ENCODE peak calls at places on chromosomes 3 and 15, in ten cellular contexts. One of them, this sample, is unnamed.

GRCh38 chr3:172119266-172119957 is 80.0 kb downstream of the FNDC3B start:
- DNase-seq in NCI-H510A treated with DMSO at 0.1 percent for 48 hours: no peak
- DNase-seq in right cardiac atrium: no peak
- DNase-seq in NCI-H2029 treated with DMSO at 0.1 percent for 48 hours: no peak
- DNase-seq in MCF 10A: no peak
- DNase-seq in posterior cingulate gyrus: no peak
- DNase-seq in HT-29: no peak
- DNase-seq in IMR-90: no peak
- DNase-seq in activated B cell treated with CpG ODN at 0.5 μM for 24 hours: no peak
- DNase-seq in heart right ventricle: no peak
- DNase-seq in this sample: no peak

GRCh38 chr15:43253431-43254403 is 13.0 kb downstream of the TGM5 start:
- DNase-seq in NCI-H510A treated with DMSO at 0.1 percent for 48 hours: no peak
- DNase-seq in right cardiac atrium: no peak
- DNase-seq in NCI-H2029 treated with DMSO at 0.1 percent for 48 hours: no peak
- DNase-seq in MCF 10A: peak; percentile 94
- DNase-seq in posterior cingulate gyrus: no peak
- DNase-seq in HT-29: no peak
- DNase-seq in IMR-90: peak; percentile 18
- DNase-seq in activated B cell treated with CpG ODN at 0.5 μM for 24 hours: peak; percentile 32
- DNase-seq in heart right ventricle: peak; percentile 27
- DNase-seq in this sample: no peak

GRCh38 chr3:49636883-49637609 is 37.1 kb upstream of the APEH start:
- DNase-seq in NCI-H510A treated with DMSO at 0.1 percent for 48 hours: no peak
- DNase-seq in right cardiac atrium: no peak
- DNase-seq in NCI-H2029 treated with DMSO at 0.1 percent for 48 hours: no peak
- DNase-seq in MCF 10A: peak; percentile 63
- DNase-seq in posterior cingulate gyrus: peak; percentile 72
- DNase-seq in HT-29: no peak
- DNase-seq in IMR-90: no peak
- DNase-seq in activated B cell treated with CpG ODN at 0.5 μM for 24 hours: no peak
- DNase-seq in heart right ventricle: no peak
- DNase-seq in this sample: peak; percentile 48

GRCh38 chr15:49134683-49135341 is 20.6 kb downstream of the COPS2 start:
- DNase-seq in NCI-H510A treated with DMSO at 0.1 percent for 48 hours: no peak
- DNase-seq in right cardiac atrium: no peak
- DNase-seq in NCI-H2029 treated with DMSO at 0.1 percent for 48 hours: no peak
- DNase-seq in MCF 10A: no peak
- DNase-seq in posterior cingulate gyrus: no peak
- DNase-seq in HT-29: no peak
- DNase-seq in IMR-90: peak; percentile 59
- DNase-seq in activated B cell treated with CpG ODN at 0.5 μM for 24 hours: no peak
- DNase-seq in heart right ventricle: no peak
- DNase-seq in this sample: no peak

GRCh38 chr15:64460737-64461576 is 579 bp downstream of the ZNF609 start:
- DNase-seq in NCI-H510A treated with DMSO at 0.1 percent for 48 hours: peak; percentile 37
- DNase-seq in right cardiac atrium: no peak
- DNase-seq in NCI-H2029 treated with DMSO at 0.1 percent for 48 hours: peak; percentile 28
- DNase-seq in MCF 10A: peak; percentile 81
- DNase-seq in posterior cingulate gyrus: no peak
- DNase-seq in HT-29: peak; percentile 80
- DNase-seq in IMR-90: peak; percentile 81
- DNase-seq in activated B cell treated with CpG ODN at 0.5 μM for 24 hours: no peak
- DNase-seq in heart right ventricle: peak; percentile 17
- DNase-seq in this sample: peak; percentile 84

GRCh38 chr15:77104155-77104554 is 33.2 kb upstream of the TSPAN3 start:
- DNase-seq in NCI-H510A treated with DMSO at 0.1 percent for 48 hours: no peak
- DNase-seq in right cardiac atrium: no peak
- DNase-seq in NCI-H2029 treated with DMSO at 0.1 percent for 48 hours: no peak
- DNase-seq in MCF 10A: no peak
- DNase-seq in posterior cingulate gyrus: no peak
- DNase-seq in HT-29: no peak
- DNase-seq in IMR-90: peak; percentile 32
- DNase-seq in activated B cell treated with CpG ODN at 0.5 μM for 24 hours: no peak
- DNase-seq in heart right ventricle: peak; percentile 28
- DNase-seq in this sample: no peak

GRCh38 chr3:197936819-197937384 is 13.1 kb upstream of the RPL35A start:
- DNase-seq in NCI-H510A treated with DMSO at 0.1 percent for 48 hours: no peak
- DNase-seq in right cardiac atrium: no peak
- DNase-seq in NCI-H2029 treated with DMSO at 0.1 percent for 48 hours: no peak
- DNase-seq in MCF 10A: no peak
- DNase-seq in posterior cingulate gyrus: no peak
- DNase-seq in HT-29: no peak
- DNase-seq in IMR-90: peak; percentile 39
- DNase-seq in activated B cell treated with CpG ODN at 0.5 μM for 24 hours: no peak
- DNase-seq in heart right ventricle: no peak
- DNase-seq in this sample: no peak

GRCh38 chr15:89361451-89362202 is 27.0 kb upstream of the POLG start:
- DNase-seq in NCI-H510A treated with DMSO at 0.1 percent for 48 hours: no peak
- DNase-seq in right cardiac atrium: peak; percentile 89
- DNase-seq in NCI-H2029 treated with DMSO at 0.1 percent for 48 hours: no peak
- DNase-seq in MCF 10A: peak; percentile 48
- DNase-seq in posterior cingulate gyrus: peak; percentile 58
- DNase-seq in HT-29: peak; percentile 37
- DNase-seq in IMR-90: peak; percentile 52
- DNase-seq in activated B cell treated with CpG ODN at 0.5 μM for 24 hours: peak; percentile 49
- DNase-seq in heart right ventricle: peak; percentile 70
- DNase-seq in this sample: peak; percentile 78

GRCh38 chr3:28575100-28575747 is 226.6 kb upstream of the AZI2 start:
- DNase-seq in NCI-H510A treated with DMSO at 0.1 percent for 48 hours: peak; percentile 35
- DNase-seq in right cardiac atrium: peak; percentile 74
- DNase-seq in NCI-H2029 treated with DMSO at 0.1 percent for 48 hours: peak; percentile 70
- DNase-seq in MCF 10A: peak; percentile 4
- DNase-seq in posterior cingulate gyrus: peak; percentile 17
- DNase-seq in HT-29: no peak
- DNase-seq in IMR-90: no peak
- DNase-seq in activated B cell treated with CpG ODN at 0.5 μM for 24 hours: no peak
- DNase-seq in heart right ventricle: peak; percentile 25
- DNase-seq in this sample: peak; percentile 11

GRCh38 chr15:52193791-52194190 is 2.6 kb upstream of the GNB5 start:
- DNase-seq in NCI-H510A treated with DMSO at 0.1 percent for 48 hours: no peak
- DNase-seq in right cardiac atrium: no peak
- DNase-seq in NCI-H2029 treated with DMSO at 0.1 percent for 48 hours: no peak
- DNase-seq in MCF 10A: no peak
- DNase-seq in posterior cingulate gyrus: no peak
- DNase-seq in HT-29: no peak
- DNase-seq in IMR-90: peak; percentile 23
- DNase-seq in activated B cell treated with CpG ODN at 0.5 μM for 24 hours: no peak
- DNase-seq in heart right ventricle: no peak
- DNase-seq in this sample: no peak

This sample was measured in Ammon's horn.